ENCODE peak calls at places on chromosomes 11 and 22, in five cellular contexts. M, Z, E, T and B are unnamed samples. For H3K27me3, the result is how much of the 10 kb centered on the place peaks cover.

GRCh38 chr22:21714784-21715183 is 20.8 kb downstream of the YPEL1 start:
- DNase-seq in Z (no peak), E (no peak), M (no peak), T (no peak), B (no peak)

GRCh38 chr11:112320668-112321067 is 60.0 kb upstream of the PLET1 start:
- DNase-seq in E (no peak), M (peak), T (peak), Z (peak), B (peak)

GRCh38 chr11:118896472-118896913 is 12.8 kb downstream of the CXCR5 start:
- DNase-seq in Z (no peak), T (peak), E (no peak), M (no peak), B (no peak)

GRCh38 chr11:65504671-65505433 is 6.0 kb downstream of the MALAT1 start:
- DNase-seq in T (no peak), Z (no peak), E (no peak), M (no peak), B (no peak)

GRCh38 chr22:19795617-19796008 is 35.0 kb downstream of the TBX1 start:
- DNase-seq in E (no peak), M (no peak), T (peak), Z (no peak), B (no peak)

GRCh38 chr11:33723238-33723881 is 12.9 kb downstream of the CD59 start:
- DNase-seq in Z (no peak), M (no peak), E (no peak), T (no peak), B (no peak)

GRCh38 chr22:27491888-27492287 is 309.7 kb downstream of the MN1 start:
- DNase-seq in Z (no peak), T (no peak), E (no peak), M (no peak), B (no peak)

GRCh38 chr11:117230286-117230961 is 1.4 kb downstream of the PCSK7 start:
- DNase-seq in Z (no peak), T (no peak), M (no peak), E (no peak), B (no peak)

GRCh38 chr22:31893460-31893859 is 50.9 kb upstream of the YWHAH start:
- DNase-seq in E (no peak), Z (no peak), T (no peak), M (peak), B (no peak)

GRCh38 chr11:72395993-72396392 is 38.3 kb downstream of the CLPB start:
- DNase-seq in M (peak), Z (no peak), T (no peak), E (no peak), B (no peak)

GRCh38 chr11:86669424-86669823 is 3.0 kb downstream of the ME3 start:
- DNase-seq in E (no peak), Z (no peak), M (no peak), T (no peak), B (no peak)

GRCh38 chr11:86670179-86670578 is 2.2 kb downstream of the ME3 start:
- DNase-seq in T (no peak), M (no peak), E (no peak), Z (no peak), B (no peak)

GRCh38 chr11:86673055-86673843 is 833 bp upstream of the ME3 start:
- DNase-seq in T (no peak), E (no peak), M (no peak), Z (no peak), B (no peak)

GRCh38 chr11:86672007-86672621 is at the start of gene ME3:
- DNase-seq in Z (peak), E (peak), M (peak), T (peak), B (peak)

DNA sequence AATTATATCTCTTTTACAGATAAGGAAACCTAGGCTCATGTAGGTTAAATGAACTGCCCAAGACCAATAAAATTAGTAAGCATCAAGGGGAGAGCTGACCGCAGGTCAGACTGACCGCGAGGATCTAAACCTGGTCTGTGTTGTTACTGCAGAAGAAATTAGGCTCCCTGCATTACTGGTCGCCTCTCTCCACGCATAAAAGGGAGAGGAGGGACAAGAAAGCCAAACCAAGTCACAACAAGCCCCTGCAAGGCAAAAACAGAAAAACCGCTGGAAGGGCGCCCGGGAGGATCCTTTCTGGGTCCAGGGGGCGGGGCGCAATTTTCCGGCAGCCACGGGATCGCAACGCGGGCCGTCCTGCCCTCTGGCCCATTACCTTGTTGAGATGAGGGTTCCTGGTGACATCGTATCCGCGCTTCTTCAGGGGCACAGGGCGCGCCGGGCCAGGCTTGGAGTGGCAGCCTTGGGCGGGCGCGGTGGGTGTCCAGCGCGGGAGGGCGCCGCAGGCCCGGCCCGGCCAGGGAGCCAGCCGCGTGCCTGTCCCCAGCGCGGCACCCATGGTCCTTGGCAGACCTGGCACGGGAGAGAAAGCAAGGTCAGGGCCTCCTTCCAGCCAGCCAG is 920 bp downstream of the ME3 start:
- DNase-seq in E (no peak), T (peak), M (peak), Z (peak), B (no peak)
- H3K27ac ChIP-seq in E (peak), T (peak), M (peak), Z (peak), B (peak)

GRCh38 chr11:119916568-119916967 is 187.6 kb upstream of the NECTIN1 start:
- DNase-seq in T (no peak), Z (no peak), M (no peak), E (no peak), B (no peak)

GRCh38 chr11:119920666-119921065 is 191.7 kb upstream of the NECTIN1 start:
- DNase-seq in M (peak), T (no peak), E (no peak), Z (no peak), B (no peak)

GRCh38 chr11:119918356-119918755 is 189.4 kb upstream of the NECTIN1 start:
- DNase-seq in E (no peak), Z (no peak), T (no peak), M (no peak), B (no peak)

GRCh38 chr11:119921571-119921970 is 192.6 kb upstream of the NECTIN1 start:
- DNase-seq in Z (no peak), E (no peak), M (no peak), T (no peak), B (no peak)

DNA sequence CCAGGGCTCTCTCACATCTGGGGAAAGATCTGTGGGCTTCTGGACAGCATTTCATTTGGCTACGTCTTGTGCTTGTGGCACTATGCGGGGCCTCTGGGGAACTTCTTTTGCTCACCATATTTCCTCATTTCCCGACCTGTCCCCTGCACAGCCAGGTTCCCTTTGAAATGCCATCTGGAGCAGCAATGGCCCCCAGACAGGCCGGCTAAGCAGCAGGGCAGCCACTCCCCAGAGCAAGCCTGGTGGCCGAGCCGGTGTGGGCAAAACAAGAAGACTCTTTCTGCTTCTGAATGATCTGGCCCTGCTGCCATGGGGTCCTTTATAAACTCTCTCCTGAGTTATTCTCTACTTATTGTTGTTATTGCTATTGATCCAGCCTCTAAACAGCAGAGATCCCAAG is 190.7 kb upstream of the NECTIN1 start:
- DNase-seq in T (no peak), M (no peak), E (no peak), Z (no peak), B (no peak)
- H3K27me3 ChIP-seq in T (under half), M (under half), E (under half), Z (under half), B (under half)

GRCh38 chr22:29882716-29883044 is 294 bp upstream of the MTMR3 start:
- DNase-seq in Z (no peak), M (no peak), T (no peak), E (no peak), B (no peak)
- H3K27ac ChIP-seq in Z (peak), M (peak), T (no peak), E (no peak), B (no peak)

GRCh38 chr11:100748153-100748552 is 61.1 kb downstream of the ARHGAP42 start:
- DNase-seq in E (no peak), T (no peak), M (no peak), Z (no peak), B (no peak)
- H3K27me3 ChIP-seq in E (under half), T (under half), M (under half), Z (under half), B (under half)

GRCh38 chr11:1387521-1387920 is 2.2 kb upstream of the BRSK2 start:
- DNase-seq in T (peak), E (no peak), Z (no peak), M (no peak), B (no peak)

GRCh38 chr11:1382429-1382828 is 7.3 kb upstream of the BRSK2 start:
- DNase-seq in Z (no peak), E (no peak), T (peak), M (no peak), B (no peak)

GRCh38 chr11:1384206-1384965 is 5.3 kb upstream of the BRSK2 start:
- DNase-seq in Z (no peak), E (no peak), M (no peak), T (peak), B (no peak)

GRCh38 chr11:1381793-1382425 is 7.8 kb upstream of the BRSK2 start:
- DNase-seq in E (no peak), M (no peak), Z (no peak), T (peak), B (no peak)

GRCh38 chr11:1382831-1383607 is 6.7 kb upstream of the BRSK2 start:
- DNase-seq in M (peak), Z (peak), E (no peak), T (peak), B (peak)
- H3K27ac ChIP-seq in M (peak), Z (peak), E (peak), T (no peak), B (no peak)

DNA sequence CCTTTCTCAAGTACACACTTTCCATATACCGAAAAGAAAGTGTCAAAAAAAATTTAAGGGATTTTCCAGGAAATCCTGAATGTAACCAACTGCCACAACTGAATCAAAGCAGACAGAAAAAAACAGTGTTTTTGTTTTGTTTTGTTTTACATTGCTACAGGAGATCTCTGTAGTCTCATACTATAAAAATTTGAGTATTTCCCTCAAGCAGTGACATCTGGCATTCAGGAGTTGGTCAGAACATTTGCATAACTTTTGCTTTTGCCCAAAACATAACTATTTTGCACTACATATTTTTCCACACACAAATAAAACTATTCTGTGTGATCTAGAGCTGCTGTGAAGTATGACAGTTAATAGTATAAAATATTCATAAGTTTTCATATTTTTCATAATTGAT is 98.7 kb downstream of the ARHGAP20 start:
- DNase-seq in T (no peak), Z (no peak), M (no peak), E (no peak), B (no peak)
- H3K27me3 ChIP-seq in T (under half), Z (under half), M (under half), E (under half), B (under half)

GRCh38 chr11:123191939-123192338 is 3.1 kb downstream of the CLMP start:
- DNase-seq in Z (no peak), E (no peak), M (no peak), T (no peak), B (no peak)
- H3K27ac ChIP-seq in Z (no peak), E (no peak), M (no peak), T (no peak), B (peak)

DNA sequence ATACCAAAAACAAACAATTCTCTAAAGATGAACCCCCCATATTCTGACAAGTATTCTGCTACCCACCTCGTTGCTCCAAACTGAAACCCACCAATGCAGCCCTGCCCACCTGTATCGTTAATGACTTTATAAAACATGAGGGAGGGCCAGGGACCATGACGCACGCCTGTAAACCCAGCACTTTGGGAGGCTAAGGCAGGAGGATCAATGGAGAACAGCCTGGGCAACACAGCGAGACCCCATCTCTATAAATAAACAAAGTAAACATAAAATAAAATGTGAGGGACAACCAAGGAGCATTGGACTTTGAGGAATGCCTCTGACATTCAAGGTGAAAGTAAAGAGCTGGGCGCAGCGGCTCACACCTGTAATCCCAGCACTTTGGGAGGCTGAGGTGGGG is 39.8 kb upstream of the ATXN10 start:
- DNase-seq in M (no peak), E (no peak), T (no peak), Z (no peak), B (no peak)
- H3K27me3 ChIP-seq in M (under half), E (under half), T (half or more), Z (under half), B (under half)

DNA sequence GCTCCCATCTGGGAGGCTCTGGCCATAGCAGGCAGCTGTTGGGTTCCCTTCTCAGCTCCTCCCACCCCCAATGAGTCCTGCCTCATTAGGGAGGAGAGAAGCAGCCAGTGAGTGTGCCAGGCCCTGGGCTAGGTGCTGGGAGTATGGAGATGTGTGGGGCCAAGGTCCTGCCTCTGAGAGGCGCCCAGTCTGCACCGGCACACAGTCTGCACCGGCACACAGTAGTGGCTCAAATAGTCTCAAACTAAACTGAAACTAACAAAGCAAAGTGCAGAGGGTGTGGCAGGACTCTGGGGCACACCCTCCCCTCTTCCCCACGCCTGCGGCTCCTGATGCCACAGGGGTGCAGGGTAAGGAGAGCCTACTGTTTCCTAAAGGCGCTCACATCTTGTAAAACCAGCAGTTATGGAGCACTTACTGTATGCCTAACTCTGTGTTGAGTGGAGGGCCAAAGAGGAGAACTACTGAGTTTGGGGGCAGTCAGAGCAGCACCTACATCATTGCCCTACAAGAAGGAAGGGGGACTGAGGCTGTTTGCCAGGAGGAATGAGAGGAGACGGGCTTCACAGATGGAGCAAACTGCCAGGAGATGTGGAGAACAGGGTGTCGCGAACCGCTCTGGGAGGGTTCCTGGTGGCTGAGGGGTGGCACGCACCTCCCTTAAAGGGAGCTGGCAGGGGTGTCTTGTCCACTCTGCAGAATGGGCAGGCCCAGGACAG is 959 bp upstream of the SH3BP1 start:
- DNase-seq in Z (no peak), M (no peak), E (no peak), T (no peak), B (no peak)
- H3K27ac ChIP-seq in Z (peak), M (peak), E (peak), T (no peak), B (no peak)